ENCODE peak calls at places on chromosome 22, in six cellular contexts. T is MM.1S, R is endodermal cell, X is fibroblast of lung, W is neural progenitor cell, A is tibial artery. P is an unnamed sample.

GRCh38 chr22:48427731-48428211 is 1399.9 kb downstream of the BRD1 start:
- DNase-seq in X (no peak), W (no peak), T (no peak), A (peak; percentile 53), R (peak; percentile 59), P (peak; percentile 71)

GRCh38 chr22:39724390-39724789 is 153.8 kb downstream of the CACNA1I start:
- DNase-seq in T (no peak), A (peak; percentile 24), R (peak; percentile 67), W (no peak), X (no peak), P (no peak)

GRCh38 chr22:47396515-47396914 is 634.1 kb downstream of the TBC1D22A start:
- DNase-seq in A (peak; percentile 65), T (no peak), R (no peak), X (no peak), W (no peak), P (no peak)

GRCh38 chr22:27377901-27378300 is 423.7 kb downstream of the MN1 start:
- DNase-seq in X (no peak), A (no peak), W (no peak), R (no peak), T (no peak), P (no peak)

GRCh38 chr22:21659864-21660525 is 5.8 kb upstream of the PPIL2 start:
- DNase-seq in T (no peak), R (no peak), W (no peak), A (no peak), X (no peak), P (no peak)

GRCh38 chr22:45603631-45604030 is 68.0 kb upstream of the ATXN10 start:
- DNase-seq in R (no peak), W (no peak), X (no peak), T (no peak), A (no peak), P (no peak)

GRCh38 chr22:45441158-45441557 is 27.7 kb downstream of the RIBC2 start:
- DNase-seq in R (peak; percentile 86), W (peak; percentile 73), A (peak; percentile 81), T (peak; percentile 68), X (peak; percentile 78), P (peak; percentile 73)

GRCh38 chr22:40040927-40041326 is 46.2 kb downstream of the FAM83F start:
- DNase-seq in W (no peak), A (no peak), X (peak; percentile 79), R (no peak), T (no peak), P (no peak)

GRCh38 chr22:22198751-22199150 is 45.8 kb upstream of the VPREB1 start:
- DNase-seq in W (no peak), A (no peak), T (no peak), X (no peak), R (no peak), P (no peak)

GRCh38 chr22:28905433-28905832 is 22.1 kb downstream of the ZNRF3 start:
- DNase-seq in T (no peak), W (no peak), X (no peak), R (no peak), A (no peak), P (no peak)

GRCh38 chr22:40721266-40721665 is 42.0 kb downstream of the MCHR1 start:
- DNase-seq in T (no peak), R (peak; percentile 76), W (peak; percentile 37), A (no peak), X (peak; percentile 65), P (no peak)

GRCh38 chr22:34414467-34415440 is 494.5 kb upstream of the LARGE1 start:
- DNase-seq in W (peak; percentile 95), X (no peak), R (peak; percentile 93), T (peak; percentile 90), A (no peak), P (no peak)

GRCh38 chr22:19568337-19569311 is 44.4 kb upstream of the CLDN5 start:
- DNase-seq in W (no peak), X (peak; percentile 54), T (no peak), R (no peak), A (no peak), P (no peak)

GRCh38 chr22:31829505-31829904 is 75.7 kb downstream of the DEPDC5 start:
- DNase-seq in X (peak; percentile 83), T (no peak), W (no peak), R (no peak), A (no peak), P (no peak)

GRCh38 chr22:26775394-26775793 is 118.0 kb downstream of the MIAT start:
- DNase-seq in X (no peak), A (no peak), W (no peak), R (no peak), T (no peak), P (no peak)

GRCh38 chr22:45671051-45671782 is 417 bp upstream of the ATXN10 start:
- DNase-seq in W (peak; percentile 58), A (no peak), R (peak; percentile 68), T (no peak), X (no peak), P (no peak)

GRCh38 chr22:37043828-37044538 is 7.6 kb upstream of the KCTD17 start:
- DNase-seq in A (no peak), W (peak; percentile 55), R (peak; percentile 77), T (peak; percentile 73), X (peak; percentile 33), P (no peak)

GRCh38 chr22:36590441-36591056 is 61.6 kb upstream of the EIF3D start:
- DNase-seq in T (no peak), R (no peak), X (no peak), A (no peak), W (no peak), P (peak; percentile 23)

GRCh38 chr22:40603088-40603605 is 33.4 kb downstream of the MRTFA start:
- DNase-seq in X (peak; percentile 64), A (no peak), T (no peak), R (no peak), W (no peak), P (no peak)

GRCh38 chr22:17430298-17430900 is 61.1 kb downstream of the CECR2 start:
- DNase-seq in A (no peak), R (no peak), X (peak; percentile 96), T (no peak), W (no peak), P (no peak)
- H3K27ac ChIP-seq in A (no peak overlapping the region), R (peak overlapping the region; percentile 59), X (no peak overlapping the region), T (no peak overlapping the region), W (peak overlapping the region; percentile 36), P (no peak overlapping the region)

GRCh38 chr22:49944399-49944891 is 16.1 kb upstream of the PIM3 start:
- DNase-seq in X (no peak), W (no peak), R (no peak), T (no peak), A (no peak), P (no peak)
- H3K27ac ChIP-seq in X (no peak overlapping the region), W (no peak overlapping the region), R (no peak overlapping the region), T (no peak overlapping the region), A (no peak overlapping the region), P (no peak overlapping the region)

DNA sequence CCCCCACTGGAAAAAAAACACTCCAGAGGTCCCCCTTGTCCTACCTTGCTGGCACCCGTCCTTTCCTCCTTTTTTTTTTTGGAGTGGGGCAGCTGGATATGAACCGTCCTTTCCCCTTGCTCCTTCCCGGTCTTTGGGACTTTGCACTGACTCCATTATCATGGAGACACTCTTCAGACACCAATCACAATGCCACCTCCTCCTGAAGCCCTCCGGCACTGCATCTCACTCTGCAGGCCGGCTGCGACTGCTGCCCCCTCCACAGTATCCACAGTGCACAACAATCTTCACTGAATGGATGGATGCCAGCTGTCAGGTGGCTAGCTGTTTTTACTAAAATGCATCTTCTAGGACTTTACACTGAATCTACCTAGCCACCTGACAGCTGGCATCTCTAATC is 12.7 kb upstream of the RGL4 start:
- DNase-seq in A (peak; percentile 20), R (no peak), T (no peak), W (no peak), X (no peak), P (no peak)
- H3K27ac ChIP-seq in A (no peak overlapping the region), R (no peak overlapping the region), T (no peak overlapping the region), W (no peak overlapping the region), X (no peak overlapping the region), P (no peak overlapping the region)

GRCh38 chr22:35482311-35482710 is 58.3 kb upstream of the RASD2 start:
- DNase-seq in R (no peak), W (no peak), X (no peak), T (no peak), A (no peak), P (peak; percentile 4)
- H3K27ac ChIP-seq in R (no peak overlapping the region), W (no peak overlapping the region), X (no peak overlapping the region), T (no peak overlapping the region), A (no peak overlapping the region), P (no peak overlapping the region)

DNA sequence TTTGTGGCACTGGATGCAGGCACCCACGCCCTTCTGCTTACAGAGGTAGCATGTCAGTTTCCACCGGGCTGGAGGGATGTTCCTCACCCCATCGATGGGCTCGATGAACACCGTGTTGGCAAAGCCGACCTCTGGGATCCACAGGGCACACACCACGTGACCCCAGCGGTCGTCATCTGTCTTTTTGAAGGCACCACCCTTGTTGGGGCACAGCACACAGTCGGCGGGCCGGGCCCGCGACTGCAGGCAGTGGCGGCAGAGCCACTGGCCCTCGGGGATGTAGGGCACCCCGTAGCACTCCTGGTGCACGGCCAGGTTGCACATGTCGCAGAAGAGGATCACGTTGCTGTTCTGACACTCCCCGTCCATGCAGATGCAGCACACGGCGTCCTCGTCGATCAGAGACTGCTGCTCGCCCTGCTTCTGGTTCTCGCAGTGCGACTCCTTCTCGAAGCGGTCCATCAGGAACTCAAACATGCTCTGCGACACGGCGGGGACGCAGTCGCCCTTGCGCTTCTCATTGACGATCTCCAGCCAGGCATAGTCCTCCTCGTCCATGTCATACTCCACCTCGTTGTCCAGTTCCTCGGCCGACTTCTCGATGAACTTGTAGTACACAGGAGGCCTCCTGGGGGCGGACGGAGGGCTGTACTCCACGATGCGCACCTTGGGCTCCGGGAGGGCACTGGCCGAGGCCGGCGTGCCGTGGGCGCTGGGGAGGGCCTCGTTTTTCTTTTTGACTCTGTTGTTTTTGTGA is 4.2 kb downstream of the BRD1 start:
- DNase-seq in R (no peak), A (no peak), W (no peak), X (no peak), T (no peak), P (no peak)
- H3K27ac ChIP-seq in R (no peak overlapping the region), A (no peak overlapping the region), W (no peak overlapping the region), X (no peak overlapping the region), T (no peak overlapping the region), P (no peak overlapping the region)